ENCODE peak calls at places on chromosomes 4 and X, in ten cellular contexts. L, K, M, T, Q, A, W, J, U and R are unnamed samples.

GRCh38 chr4:104015680-104016079 is 295.9 kb upstream of the TACR3 start:
- DNase-seq in L (peak; percentile 45), K (no peak), M (no peak), T (no peak), Q (peak; percentile 11), A (peak; percentile 2), W (peak; percentile 62), J (no peak), U (peak; percentile 3), R (no peak)

GRCh38 chr4:4259484-4260100 is 11.6 kb upstream of the TMEM128 start:
- DNase-seq in L (peak; percentile 29), K (no peak), M (no peak), T (no peak), Q (no peak), A (no peak), W (peak; percentile 63), J (no peak), U (no peak), R (no peak)

GRCh38 chr4:683982-684571 is 4.9 kb downstream of the SLC49A3 start:
- DNase-seq in L (peak; percentile 78), K (no peak), M (peak; percentile 54), T (no peak), Q (peak; percentile 73), A (peak; percentile 69), W (peak; percentile 54), J (peak; percentile 60), U (peak; percentile 59), R (peak; percentile 66)

GRCh38 chrX:85493821-85494220 is 114.4 kb upstream of the POF1B start:
- DNase-seq in L (no peak), K (no peak), M (no peak), T (no peak), Q (no peak), A (no peak), W (no peak), J (no peak), U (no peak), R (no peak)

GRCh38 chr4:7067523-7068278 is at the start of gene GRPEL1:
- DNase-seq in L (peak; percentile 100), K (peak; percentile 100), M (peak; percentile 100), T (peak; percentile 94), Q (peak; percentile 99), A (peak; percentile 99), W (peak; percentile 99), J (peak; percentile 98), U (peak; percentile 98), R (peak; percentile 100)

GRCh38 chr4:86453044-86453501 is 93.2 kb upstream of the MAPK10 start:
- DNase-seq in L (peak; percentile 80), K (no peak), M (peak; percentile 55), T (peak; percentile 86), Q (no peak), A (no peak), W (no peak), J (no peak), U (peak; percentile 22), R (no peak)

GRCh38 chr4:1533501-1534064 is 127.3 kb upstream of the NKX1-1 start:
- DNase-seq in L (peak; percentile 97), K (no peak), M (no peak), T (no peak), Q (no peak), A (no peak), W (no peak), J (no peak), U (no peak), R (no peak)

GRCh38 chr4:87707279-87707918 is 57.3 kb downstream of the DMP1 start:
- DNase-seq in L (no peak), K (no peak), M (no peak), T (no peak), Q (no peak), A (no peak), W (no peak), J (no peak), U (no peak), R (no peak)

GRCh38 chrX:138745215-138745614 is 33.7 kb upstream of the FGF13 start:
- DNase-seq in L (peak; percentile 65), K (no peak), M (no peak), T (peak; percentile 37), Q (peak; percentile 22), A (peak; percentile 25), W (peak; percentile 65), J (no peak), U (peak; percentile 37), R (no peak)

GRCh38 chr4:6825403-6825802 is 42.9 kb downstream of the KIAA0232 start:
- DNase-seq in L (no peak), K (no peak), M (no peak), T (no peak), Q (no peak), A (no peak), W (no peak), J (no peak), U (no peak), R (no peak)

GRCh38 chrX:137044893-137045292 is 11.1 kb upstream of the GPR101 start:
- DNase-seq in L (no peak), K (no peak), M (no peak), T (no peak), Q (no peak), A (no peak), W (no peak), J (no peak), U (no peak), R (no peak)

GRCh38 chr4:87865288-87865687 is 32.5 kb downstream of the MEPE start:
- DNase-seq in L (no peak), K (no peak), M (no peak), T (peak; percentile 69), Q (no peak), A (no peak), W (no peak), J (no peak), U (peak; percentile 27), R (no peak)

GRCh38 chr4:173153445-173153844 is 15.2 kb upstream of the GALNT7 start:
- DNase-seq in L (no peak), K (no peak), M (no peak), T (no peak), Q (no peak), A (no peak), W (no peak), J (no peak), U (no peak), R (no peak)

GRCh38 chr4:41709844-41710481 is 38.6 kb downstream of the PHOX2B start:
- DNase-seq in L (no peak), K (no peak), M (no peak), T (peak; percentile 58), Q (no peak), A (peak; percentile 87), W (peak; percentile 19), J (no peak), U (peak; percentile 87), R (no peak)

GRCh38 chr4:71338846-71339593 is at the start of gene SLC4A4:
- DNase-seq in L (peak; percentile 5), K (no peak), M (no peak), T (no peak), Q (no peak), A (peak; percentile 90), W (peak; percentile 25), J (no peak), U (peak; percentile 81), R (no peak)

GRCh38 chr4:39631700-39632079 is 7.0 kb downstream of the SMIM14 start:
- DNase-seq in L (no peak), K (no peak), M (no peak), T (no peak), Q (no peak), A (no peak), W (no peak), J (no peak), U (no peak), R (no peak)

GRCh38 chr4:47926667-47927258 is 12.4 kb upstream of the NFXL1 start:
- DNase-seq in L (peak; percentile 93), K (no peak), M (peak; percentile 27), T (no peak), Q (peak; percentile 46), A (peak; percentile 67), W (peak; percentile 74), J (peak; percentile 1), U (peak; percentile 49), R (peak; percentile 61)

GRCh38 chr4:109614015-109614414 is 54.0 kb downstream of the MCUB start:
- DNase-seq in L (no peak), K (no peak), M (no peak), T (no peak), Q (no peak), A (no peak), W (no peak), J (no peak), U (no peak), R (no peak)